ENCODE peak calls at places on chromosomes 12 and 14, in five cellular contexts. R, F, D, O and G are unnamed samples.

GRCh38 chr12:84038241-84038640 is 874.4 kb downstream of the SLC6A15 start:
- DNase-seq in D (no peak), R (no peak), F (no peak), O (no peak), G (no peak)

GRCh38 chr14:98103705-98104104 is 1168.3 kb downstream of the BCL11B start:
- DNase-seq in O (no peak), F (no peak), R (no peak), D (no peak), G (no peak)

GRCh38 chr12:69274861-69275260 is 35.5 kb downstream of the CPSF6 start:
- DNase-seq in R (peak), F (no peak), O (no peak), D (no peak), G (no peak)

GRCh38 chr14:84129028-84129427 is 1400.9 kb upstream of the FLRT2 start:
- DNase-seq in F (no peak), O (no peak), R (no peak), D (no peak), G (no peak)

GRCh38 chr14:21300892-21301291 is 21.0 kb downstream of the RPGRIP1 start:
- DNase-seq in F (peak), O (no peak), R (no peak), D (no peak), G (no peak)

GRCh38 chr14:20808084-20808483 is 5.4 kb upstream of the RNASE1 start:
- DNase-seq in O (no peak), R (no peak), F (no peak), D (no peak), G (no peak)

GRCh38 chr14:37985826-37986470 is 221.8 kb upstream of the SSTR1 start:
- DNase-seq in F (no peak), D (peak), R (peak), O (peak), G (peak)

GRCh38 chr12:110228756-110229155 is 52.3 kb upstream of the ATP2A2 start:
- DNase-seq in R (no peak), O (no peak), D (no peak), F (no peak), G (no peak)

GRCh38 chr12:82012176-82012575 is 253.0 kb upstream of the PPFIA2 start:
- DNase-seq in R (no peak), F (no peak), O (no peak), D (no peak), G (no peak)

GRCh38 chr12:49806321-49806813 is 21.8 kb downstream of the NCKAP5L start:
- DNase-seq in R (no peak), F (no peak), D (no peak), O (no peak), G (no peak)

GRCh38 chr12:65152012-65152411 is 17.4 kb upstream of the LEMD3 start:
- DNase-seq in D (no peak), F (no peak), R (no peak), O (peak), G (no peak)

GRCh38 chr14:100899841-100900771 is 3.4 kb downstream of the RTL1 start:
- DNase-seq in O (peak), R (no peak), F (peak), D (peak), G (no peak)

GRCh38 chr12:10716277-10716676 is 6.8 kb downstream of the YBX3 start:
- DNase-seq in D (no peak), R (no peak), F (no peak), O (no peak), G (no peak)
- H3K4me3 ChIP-seq in D (no peak), R (peak), F (no peak), O (no peak), G (no peak)

GRCh38 chr12:113678222-113678621 is 206.6 kb upstream of the LHX5 start:
- DNase-seq in F (no peak), D (peak), R (no peak), O (no peak), G (peak)
- TF ChIP-seq MAFK in F (no peak), D (no peak), R (no peak), O (no peak), G (no peak)

GRCh38 chr12:27549801-27550652 is 26.0 kb downstream of the PPFIBP1 start:
- DNase-seq in R (peak), D (peak), O (peak), F (no peak), G (peak)
- H3K4me3 ChIP-seq in R (peak), D (no peak), O (peak), F (no peak), G (peak)

GRCh38 chr14:61478971-61479473 is 157.6 kb downstream of the PRKCH start:
- DNase-seq in R (no peak), F (no peak), D (no peak), O (no peak), G (no peak)
- TF ChIP-seq MAFK in R (no peak), F (no peak), D (no peak), O (no peak), G (no peak)